ENCODE peak calls at places on chromosomes 4 and X, in seven cellular contexts. T is small intestine; A is tibial artery; N is thoracic aorta; U is CD8-positive, alpha-beta memory T cell; R is pancreas; Z is stomach. D is an unnamed sample. For H3K4me1, the result is how much of the 10 kb centered on the place peaks cover.

GRCh38 chrX:6383911-6384310 is 151.0 kb downstream of the VCX3A start:
- DNase-seq in T (no peak), A (no peak), N (no peak), U (no peak), R (no peak), Z (no peak), D (no peak)

GRCh38 chr4:154415313-154415712 is 76.3 kb downstream of the DCHS2 start:
- DNase-seq in T (no peak), A (no peak), N (no peak), U (no peak), R (no peak), Z (no peak), D (no peak)

GRCh38 chrX:5646818-5647217 is 581.8 kb downstream of the NLGN4X start:
- DNase-seq in T (no peak), A (no peak), N (no peak), U (no peak), R (no peak), Z (no peak), D (no peak)

GRCh38 chrX:67607436-67607835 is 63.6 kb downstream of the AR start:
- DNase-seq in T (no peak), A (no peak), N (no peak), U (no peak), R (no peak), Z (no peak), D (no peak)

GRCh38 chr4:123014038-123014437 is 91.6 kb upstream of the NUDT6 start:
- DNase-seq in T (no peak), A (no peak), N (no peak), U (no peak), R (no peak), Z (no peak), D (no peak)

GRCh38 chrX:108763559-108763958 is 27.2 kb upstream of the IRS4 start:
- DNase-seq in T (no peak), A (no peak), N (no peak), U (no peak), R (no peak), Z (no peak), D (no peak)

GRCh38 chr4:85423414-85423813 is 51.5 kb upstream of the ARHGAP24 start:
- DNase-seq in T (no peak), A (no peak), N (no peak), U (no peak), R (no peak), Z (no peak), D (no peak)

GRCh38 chr4:183658362-183659028 is 490 bp downstream of the RWDD4 start:
- DNase-seq in T (peak), A (peak), N (no peak), U (no peak), R (peak), Z (no peak), D (peak)

GRCh38 chr4:48141048-48141447 is 7.0 kb upstream of the TXK start:
- DNase-seq in T (peak), A (no peak), N (no peak), U (no peak), R (no peak), Z (no peak), D (no peak)

GRCh38 chr4:39786838-39787237 is 88.9 kb downstream of the UBE2K start:
- DNase-seq in T (no peak), A (no peak), N (no peak), U (no peak), R (no peak), Z (no peak), D (no peak)

GRCh38 chr4:185467101-185467500 is 4.4 kb downstream of the CCDC110 start:
- DNase-seq in T (no peak), A (no peak), N (no peak), U (no peak), R (no peak), Z (no peak), D (no peak)

GRCh38 chrX:47751670-47752069 is 85.0 kb upstream of the ZNF81 start:
- DNase-seq in T (peak), A (no peak), N (no peak), U (peak), R (peak), Z (peak), D (peak)

GRCh38 chrX:93454509-93454908 is 218.9 kb downstream of the NAP1L3 start:
- DNase-seq in T (no peak), A (no peak), N (no peak), U (no peak), R (no peak), Z (no peak), D (no peak)
- H3K4me1 ChIP-seq in T (under half), A (under half), N (under half), U (under half), R (under half), Z (under half), D (under half)

DNA sequence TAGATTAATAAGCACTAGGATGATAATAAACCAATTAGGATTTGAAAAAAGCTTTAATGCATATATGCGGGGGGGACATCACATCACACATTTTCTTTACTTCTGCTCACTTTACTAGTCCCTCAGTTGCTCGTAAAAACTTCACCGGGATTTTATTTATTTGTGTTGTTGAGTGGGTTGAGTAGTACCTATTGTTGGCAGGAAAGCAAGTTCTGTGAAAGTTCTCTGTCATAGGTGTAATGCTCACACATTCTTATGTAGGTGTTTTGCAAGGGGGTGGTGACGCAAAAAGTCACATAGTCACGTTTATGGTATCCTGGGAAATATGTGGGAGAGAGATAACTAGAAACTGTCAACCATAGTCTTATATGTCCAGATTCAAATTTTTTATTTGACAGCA is 65.3 kb downstream of the PDLIM5 start:
- DNase-seq in T (no peak), A (no peak), N (no peak), U (no peak), R (no peak), Z (no peak), D (no peak)
- H3K4me3 ChIP-seq in T (no peak), A (no peak), N (no peak), U (no peak), R (no peak), Z (no peak), D (no peak)

GRCh38 chrX:50154429-50154828 is 46.4 kb downstream of the AKAP4 start:
- DNase-seq in T (peak), A (no peak), N (no peak), U (no peak), R (no peak), Z (no peak), D (no peak)

GRCh38 chrX:50158616-50159015 is 42.2 kb downstream of the AKAP4 start:
- DNase-seq in T (peak), A (no peak), N (no peak), U (no peak), R (no peak), Z (no peak), D (no peak)

GRCh38 chrX:50161143-50161542 is 39.7 kb downstream of the AKAP4 start:
- DNase-seq in T (no peak), A (no peak), N (no peak), U (no peak), R (no peak), Z (no peak), D (no peak)

GRCh38 chrX:50152421-50152820 is 48.4 kb downstream of the AKAP4 start:
- DNase-seq in T (peak), A (no peak), N (no peak), U (no peak), R (no peak), Z (no peak), D (no peak)

GRCh38 chrX:50157545-50158125 is 43.2 kb downstream of the AKAP4 start:
- DNase-seq in T (peak), A (no peak), N (no peak), U (no peak), R (no peak), Z (no peak), D (peak)
- H3K4me1 ChIP-seq in T (under half), A (under half), N (under half), U (under half), R (under half), Z (under half), D (under half)

GRCh38 chr4:178242655-178243054 is 800.4 kb upstream of the AGA start:
- DNase-seq in T (no peak), A (no peak), N (no peak), U (no peak), R (no peak), Z (no peak), D (no peak)
- H3K4me3 ChIP-seq in T (no peak), A (no peak), N (no peak), U (no peak), R (no peak), Z (no peak), D (no peak)

GRCh38 chr4:12957108-12957507 is 527.0 kb downstream of the RAB28 start:
- DNase-seq in T (no peak), A (no peak), N (no peak), U (no peak), R (no peak), Z (no peak), D (no peak)
- H3K4me1 ChIP-seq in T (under half), A (under half), N (under half), U (under half), R (under half), Z (under half), D (under half)

GRCh38 chr4:7655267-7655548 is 220.5 kb upstream of the PSAPL1 start:
- DNase-seq in T (no peak), A (no peak), N (no peak), U (no peak), R (no peak), Z (no peak), D (no peak)
- H3K4me3 ChIP-seq in T (no peak), A (no peak), N (peak), U (no peak), R (no peak), Z (no peak), D (no peak)

GRCh38 chrX:136210243-136210642 is 41.0 kb downstream of the MAP7D3 start:
- DNase-seq in T (no peak), A (no peak), N (no peak), U (no peak), R (no peak), Z (no peak), D (no peak)
- H3K4me1 ChIP-seq in T (under half), A (under half), N (under half), U (under half), R (under half), Z (under half), D (under half)

D was measured in right cardiac atrium.